ENCODE peak calls at places on chromosomes 6 and 20, in four cellular contexts. T, I, F and H are unnamed samples.

GRCh38 chr20:25453035-25453810 is 45.8 kb downstream of the GINS1 start:
- DNase-seq in T (peak), F (no peak), I (peak), H (no peak)

GRCh38 chr6:154650351-154650750 is 82.9 kb upstream of the SCAF8 start:
- DNase-seq in I (no peak), T (no peak), F (no peak), H (no peak)

GRCh38 chr6:99181174-99181573 is 168.3 kb downstream of the FAXC start:
- DNase-seq in T (no peak), F (no peak), I (no peak), H (no peak)

GRCh38 chr6:99297415-99297814 is 52.1 kb downstream of the FAXC start:
- DNase-seq in T (no peak), I (no peak), F (no peak), H (no peak)

GRCh38 chr6:168109171-168109570 is 30.2 kb upstream of the FRMD1 start:
- DNase-seq in T (no peak), F (no peak), I (no peak), H (no peak)

GRCh38 chr6:134866563-134866962 is 83.3 kb downstream of the ALDH8A1 start:
- DNase-seq in I (no peak), F (no peak), T (no peak), H (no peak)

GRCh38 chr6:8215631-8216030 is 113.3 kb upstream of the EEF1E1 start:
- DNase-seq in T (no peak), F (no peak), I (no peak), H (no peak)

GRCh38 chr20:19403549-19403948 is 191.1 kb downstream of the SLC24A3 start:
- DNase-seq in F (no peak), T (no peak), I (no peak), H (no peak)

GRCh38 chr6:17250237-17250636 is 30.9 kb upstream of the RBM24 start:
- DNase-seq in I (no peak), F (no peak), T (no peak), H (no peak)

GRCh38 chr20:31716818-31717477 is 5.7 kb downstream of the BCL2L1 start:
- DNase-seq in I (no peak), T (no peak), F (no peak), H (no peak)

GRCh38 chr6:44041461-44042260 is 85.6 kb downstream of the MRPL14 start:
- DNase-seq in I (peak), T (no peak), F (no peak), H (no peak)

GRCh38 chr20:63617092-63617875 is 9.6 kb downstream of the GMEB2 start:
- DNase-seq in I (no peak), F (no peak), T (no peak), H (no peak)

GRCh38 chr6:151757506-151757955 is 50.0 kb upstream of the ESR1 start:
- DNase-seq in I (no peak), F (no peak), T (no peak), H (no peak)

GRCh38 chr6:44052419-44053011 is 74.7 kb downstream of the MRPL14 start:
- DNase-seq in T (no peak), I (peak), F (no peak), H (no peak)

GRCh38 chr6:92341224-92341623 is 1078.1 kb downstream of the EPHA7 start:
- DNase-seq in F (no peak), T (no peak), I (peak), H (no peak)

GRCh38 chr6:106520711-106521367 is 108.5 kb downstream of the RTN4IP1 start:
- DNase-seq in F (no peak), I (no peak), T (no peak), H (no peak)

GRCh38 chr20:58086763-58087566 is 141.5 kb downstream of the ANKRD60 start:
- DNase-seq in I (peak), T (peak), F (no peak), H (peak)

GRCh38 chr6:89023591-89024441 is 56.7 kb upstream of the PNRC1 start:
- DNase-seq in F (no peak), T (no peak), I (peak), H (peak)

GRCh38 chr20:46901638-46902037 is 7.0 kb downstream of the EYA2 start:
- DNase-seq in T (no peak), I (no peak), F (no peak), H (no peak)

GRCh38 chr6:137768935-137769334 is 98.1 kb upstream of the TNFAIP3 start:
- DNase-seq in T (no peak), I (no peak), F (no peak), H (no peak)

GRCh38 chr6:37306624-37307222 is 47.1 kb upstream of the RNF8 start:
- DNase-seq in T (peak), F (no peak), I (no peak), H (no peak)

GRCh38 chr6:163715846-163716245 is 301.3 kb downstream of the QKI start:
- DNase-seq in I (no peak), T (no peak), F (no peak), H (no peak)

GRCh38 chr6:123744840-123745239 is 58.8 kb upstream of the NKAIN2 start:
- DNase-seq in I (no peak), T (no peak), F (no peak), H (no peak)

GRCh38 chr6:89736887-89737286 is 82.7 kb downstream of the MDN1 start:
- DNase-seq in I (no peak), F (no peak), T (no peak), H (no peak)

GRCh38 chr20:4607287-4607713 is 114.4 kb upstream of the PRND start:
- DNase-seq in F (peak), I (peak), T (peak), H (peak)

GRCh38 chr20:3613821-3614440 is 49.3 kb downstream of the GFRA4 start:
- DNase-seq in F (no peak), I (peak), T (no peak), H (no peak)

GRCh38 chr20:50314326-50314725 is 123.7 kb downstream of the CEBPB start:
- DNase-seq in F (no peak), T (no peak), I (no peak), H (no peak)

GRCh38 chr20:50416269-50416863 is 93.8 kb upstream of the PTPN1 start:
- DNase-seq in I (no peak), F (no peak), T (no peak), H (no peak)

GRCh38 chr6:50025258-50025657 is 3.5 kb upstream of the DEFB110 start:
- DNase-seq in I (no peak), T (no peak), F (no peak), H (no peak)

GRCh38 chr6:159655409-159655988 is 37.5 kb downstream of the SOD2 start:
- DNase-seq in I (no peak), T (no peak), F (no peak), H (no peak)

GRCh38 chr6:110652520-110652919 is 162.7 kb downstream of the CDK19 start:
- DNase-seq in F (no peak), I (no peak), T (no peak), H (no peak)

GRCh38 chr6:145947108-145947507 is 17.1 kb downstream of the SHPRH start:
- DNase-seq in F (no peak), I (peak), T (no peak), H (no peak)

GRCh38 chr6:159433550-159433949 is 259.5 kb downstream of the SOD2 start:
- DNase-seq in I (no peak), F (no peak), T (no peak), H (no peak)

GRCh38 chr6:144576871-144577270 is 291.7 kb downstream of the UTRN start:
- DNase-seq in F (no peak), I (no peak), T (no peak), H (no peak)

GRCh38 chr6:337782-338464 is 45.6 kb downstream of the DUSP22 start:
- DNase-seq in F (no peak), T (no peak), I (no peak), H (no peak)

GRCh38 chr6:41352396-41352795 is 17.0 kb downstream of the NCR2 start:
- DNase-seq in I (no peak), T (no peak), F (no peak), H (no peak)